ENCODE peak calls at places on chromosomes 5 and 9, in nine cellular contexts. X is GM12865; B is activated naive CD4-positive, alpha-beta T cell; G is T-helper 17 cell; Y is ovary; L is COR-L47; E is activated CD4-positive, alpha-beta T cell treated with anti-CD3 and anti-CD28 coated beads, Interleukin-2, amount 50 U/mL, for 48 hours; S is stimulated activated CD8-positive, alpha-beta memory T cell treated with anti-CD3 and anti-CD28 coated beads, Interleukin-4, amount 100 ng/mL, for 4 hours; M is Karpas-422. Z is an unnamed sample.

GRCh38 chr9:95270790-95271189 is 46.7 kb downstream of the FANCC start:
- DNase-seq in Y (no peak), S (no peak), L (no peak), B (no peak), M (no peak), E (no peak), X (no peak), G (no peak), Z (no peak)

GRCh38 chr5:127958421-127959011 is 125.0 kb upstream of the SLC12A2 start:
- DNase-seq in S (no peak), L (peak), Y (no peak), B (no peak), E (no peak), G (no peak), M (no peak), X (no peak), Z (no peak)

GRCh38 chr5:56142620-56143431 is 90.3 kb downstream of the ANKRD55 start:
- DNase-seq in Y (no peak), X (peak), B (no peak), M (no peak), S (no peak), G (no peak), E (no peak), L (no peak), Z (no peak)

GRCh38 chr5:3845249-3845648 is 249.6 kb downstream of the IRX1 start:
- DNase-seq in Y (no peak), G (no peak), M (no peak), E (no peak), L (no peak), B (no peak), S (no peak), X (no peak), Z (no peak)

GRCh38 chr5:98455660-98456059 is 317.8 kb upstream of the RGMB start:
- DNase-seq in G (no peak), L (no peak), Y (no peak), M (no peak), S (no peak), X (no peak), B (no peak), E (no peak), Z (no peak)

GRCh38 chr9:116756995-116757394 is 69.9 kb downstream of the TRIM32 start:
- DNase-seq in L (no peak), S (no peak), E (no peak), M (no peak), X (no peak), G (no peak), Y (no peak), B (no peak), Z (no peak)

GRCh38 chr5:171623107-171623506 is 162.5 kb upstream of the SMIM23 start:
- DNase-seq in Y (no peak), L (no peak), X (no peak), G (no peak), B (no peak), E (no peak), M (no peak), S (no peak), Z (no peak)

GRCh38 chr9:128845186-128845931 is 15.8 kb upstream of the SPOUT1 start:
- DNase-seq in G (no peak), M (no peak), S (no peak), B (no peak), Y (no peak), L (peak), E (no peak), X (no peak), Z (no peak)

GRCh38 chr5:36156619-36157018 is 4.7 kb downstream of the SKP2 start:
- DNase-seq in B (no peak), X (no peak), S (no peak), M (no peak), G (no peak), L (no peak), Y (no peak), E (no peak), Z (no peak)

GRCh38 chr5:114447084-114447773 is 85.4 kb downstream of the KCNN2 start:
- DNase-seq in E (no peak), X (peak), L (peak), G (no peak), M (peak), S (no peak), Y (no peak), B (no peak), Z (no peak)

GRCh38 chr5:117454716-117455212 is 880.1 kb upstream of the SEMA6A start:
- DNase-seq in B (no peak), E (peak), L (peak), X (peak), M (peak), Y (peak), G (peak), S (no peak), Z (peak)

GRCh38 chr5:19235101-19235584 is 752.9 kb downstream of the CDH18 start:
- DNase-seq in M (no peak), B (no peak), L (no peak), E (no peak), X (no peak), Y (no peak), G (no peak), S (no peak), Z (no peak)

GRCh38 chr5:14590949-14591348 is 9.4 kb downstream of the OTULINL start:
- DNase-seq in E (no peak), L (no peak), Y (no peak), G (no peak), M (no peak), B (no peak), X (no peak), S (no peak), Z (no peak)

GRCh38 chr9:134707031-134707680 is 65.6 kb downstream of the COL5A1 start:
- DNase-seq in L (peak), G (no peak), M (no peak), E (no peak), X (no peak), B (no peak), Y (peak), S (no peak), Z (no peak)

GRCh38 chr5:5497132-5497748 is 74.8 kb downstream of the ICE1 start:
- DNase-seq in L (peak), M (peak), X (peak), G (no peak), S (no peak), B (no peak), Y (peak), E (peak), Z (no peak)

GRCh38 chr9:109520475-109521132 is 22.5 kb upstream of the PTPN3 start:
- DNase-seq in B (no peak), E (peak), L (peak), S (no peak), X (peak), G (no peak), M (peak), Y (peak), Z (no peak)